ENCODE peak calls at places on chromosome 15, in eight cellular contexts. One of them, this sample, is unnamed.

GRCh38 chr15:63188247-63188936 is 1.0 kb upstream of the RAB8B start:
- DNase-seq in activated CD4-positive, alpha-beta T cell treated with anti-CD3 and anti-CD28 coated beads, Interleukin-2, amount 50 U/mL, for 1 hour: no peak
- DNase-seq in amygdala: no peak
- DNase-seq in progenitor cell of endocrine pancreas: no peak
- DNase-seq in LoVo: no peak
- DNase-seq in ELF-1: no peak
- DNase-seq in neural progenitor cell: peak; percentile 34
- DNase-seq in mesothelial cell of epicardium: no peak
- DNase-seq in this sample: no peak

GRCh38 chr15:69999392-70000085 is 98.2 kb downstream of the TLE3 start:
- DNase-seq in amygdala: no peak
- DNase-seq in neural progenitor cell: no peak
- DNase-seq in ELF-1: no peak
- DNase-seq in LoVo: no peak
- DNase-seq in mesothelial cell of epicardium: no peak
- DNase-seq in progenitor cell of endocrine pancreas: no peak
- DNase-seq in activated CD4-positive, alpha-beta T cell treated with anti-CD3 and anti-CD28 coated beads, Interleukin-2, amount 50 U/mL, for 1 hour: no peak
- DNase-seq in this sample: no peak

GRCh38 chr15:40097968-40098476 is 10.7 kb downstream of the BMF start:
- DNase-seq in ELF-1: no peak
- DNase-seq in neural progenitor cell: no peak
- DNase-seq in activated CD4-positive, alpha-beta T cell treated with anti-CD3 and anti-CD28 coated beads, Interleukin-2, amount 50 U/mL, for 1 hour: no peak
- DNase-seq in mesothelial cell of epicardium: no peak
- DNase-seq in LoVo: no peak
- DNase-seq in progenitor cell of endocrine pancreas: no peak
- DNase-seq in amygdala: no peak
- DNase-seq in this sample: no peak

GRCh38 chr15:47801522-47801921 is 84.2 kb downstream of the SEMA6D start:
- DNase-seq in LoVo: no peak
- DNase-seq in neural progenitor cell: no peak
- DNase-seq in progenitor cell of endocrine pancreas: no peak
- DNase-seq in ELF-1: no peak
- DNase-seq in amygdala: no peak
- DNase-seq in activated CD4-positive, alpha-beta T cell treated with anti-CD3 and anti-CD28 coated beads, Interleukin-2, amount 50 U/mL, for 1 hour: no peak
- DNase-seq in mesothelial cell of epicardium: no peak
- DNase-seq in this sample: no peak

GRCh38 chr15:34514251-34514760 is 69.1 kb downstream of the GOLGA8B start:
- DNase-seq in amygdala: no peak
- DNase-seq in activated CD4-positive, alpha-beta T cell treated with anti-CD3 and anti-CD28 coated beads, Interleukin-2, amount 50 U/mL, for 1 hour: no peak
- DNase-seq in LoVo: no peak
- DNase-seq in ELF-1: no peak
- DNase-seq in neural progenitor cell: peak; percentile 64
- DNase-seq in progenitor cell of endocrine pancreas: peak; percentile 32
- DNase-seq in mesothelial cell of epicardium: no peak
- DNase-seq in this sample: no peak

GRCh38 chr15:52440414-52440813 is 88.3 kb downstream of the MYO5A start:
- DNase-seq in activated CD4-positive, alpha-beta T cell treated with anti-CD3 and anti-CD28 coated beads, Interleukin-2, amount 50 U/mL, for 1 hour: no peak
- DNase-seq in mesothelial cell of epicardium: no peak
- DNase-seq in neural progenitor cell: no peak
- DNase-seq in ELF-1: no peak
- DNase-seq in LoVo: peak; percentile 26
- DNase-seq in progenitor cell of endocrine pancreas: no peak
- DNase-seq in amygdala: no peak
- DNase-seq in this sample: no peak

GRCh38 chr15:66724732-66725467 is 22.9 kb downstream of the SMAD6 start:
- DNase-seq in amygdala: no peak
- DNase-seq in activated CD4-positive, alpha-beta T cell treated with anti-CD3 and anti-CD28 coated beads, Interleukin-2, amount 50 U/mL, for 1 hour: no peak
- DNase-seq in neural progenitor cell: no peak
- DNase-seq in LoVo: no peak
- DNase-seq in progenitor cell of endocrine pancreas: no peak
- DNase-seq in ELF-1: no peak
- DNase-seq in mesothelial cell of epicardium: no peak
- DNase-seq in this sample: no peak

GRCh38 chr15:88802991-88803240 is 320 bp upstream of the ACAN start:
- DNase-seq in mesothelial cell of epicardium: no peak
- DNase-seq in ELF-1: peak; percentile 35
- DNase-seq in neural progenitor cell: no peak
- DNase-seq in progenitor cell of endocrine pancreas: peak; percentile 10
- DNase-seq in amygdala: no peak
- DNase-seq in LoVo: no peak
- DNase-seq in activated CD4-positive, alpha-beta T cell treated with anti-CD3 and anti-CD28 coated beads, Interleukin-2, amount 50 U/mL, for 1 hour: no peak
- DNase-seq in this sample: no peak

GRCh38 chr15:30922469-30923311 is 19.0 kb downstream of the FAN1 start:
- DNase-seq in amygdala: peak; percentile 20
- DNase-seq in LoVo: no peak
- DNase-seq in neural progenitor cell: peak; percentile 89
- DNase-seq in progenitor cell of endocrine pancreas: no peak
- DNase-seq in mesothelial cell of epicardium: no peak
- DNase-seq in activated CD4-positive, alpha-beta T cell treated with anti-CD3 and anti-CD28 coated beads, Interleukin-2, amount 50 U/mL, for 1 hour: no peak
- DNase-seq in ELF-1: peak; percentile 74
- DNase-seq in this sample: no peak

This sample was measured in effector memory CD8-positive, alpha-beta T cell.